ENCODE peak calls at places on chromosomes 7 and 10, in ten cellular contexts. R, E, S, V, M, J, T, D, A and Z are unnamed samples. For H3K4me1, the result is how much of the 10 kb centered on the place peaks cover.

GRCh38 chr7:142749218-142749993 is at the start of gene PRSS1:
- DNase-seq in A (no peak), T (no peak), R (no peak), D (no peak), S (no peak), V (no peak), E (no peak), J (no peak), M (no peak), Z (peak)

GRCh38 chr7:87113077-87113476 is 39.2 kb upstream of the DMTF1 start:
- DNase-seq in T (no peak), A (no peak), V (no peak), S (no peak), M (no peak), D (no peak), J (no peak), R (no peak), E (no peak), Z (no peak)

GRCh38 chr7:43698461-43699255 is 30.7 kb downstream of the COA1 start:
- DNase-seq in D (no peak), S (no peak), V (no peak), E (no peak), M (no peak), J (no peak), T (no peak), R (no peak), A (no peak), Z (no peak)

GRCh38 chr10:114045071-114045737 is 1.5 kb downstream of the ADRB1 start:
- DNase-seq in A (peak), R (peak), J (no peak), S (peak), D (peak), E (no peak), V (peak), M (no peak), T (no peak), Z (peak)

GRCh38 chr7:17900464-17900863 is 39.8 kb downstream of the SNX13 start:
- DNase-seq in T (no peak), J (no peak), E (no peak), S (peak), M (no peak), D (no peak), A (no peak), V (no peak), R (no peak), Z (no peak)

GRCh38 chr10:31304261-31304970 is 14.6 kb upstream of the ZEB1 start:
- DNase-seq in A (no peak), S (no peak), R (no peak), M (no peak), J (no peak), V (no peak), E (no peak), T (no peak), D (no peak), Z (no peak)

GRCh38 chr10:118501171-118501570 is 94.3 kb downstream of the PRLHR start:
- DNase-seq in E (no peak), R (no peak), T (no peak), M (no peak), J (no peak), A (no peak), S (no peak), V (no peak), D (no peak), Z (no peak)

GRCh38 chr10:110411047-110411410 is 86.7 kb upstream of the DUSP5 start:
- DNase-seq in T (no peak), A (no peak), M (no peak), R (no peak), D (peak), J (peak), V (no peak), E (no peak), S (no peak), Z (peak)

GRCh38 chr10:76902949-76903348 is 734.7 kb downstream of the KCNMA1 start:
- DNase-seq in V (no peak), R (peak), T (peak), D (no peak), A (no peak), M (no peak), S (no peak), J (peak), E (no peak), Z (no peak)

GRCh38 chr10:86440874-86441838 is 74.6 kb upstream of the GRID1 start:
- DNase-seq in D (no peak), R (no peak), T (no peak), M (no peak), E (no peak), S (no peak), A (no peak), V (no peak), J (peak), Z (no peak)

GRCh38 chr7:151708610-151709009 is 168.3 kb downstream of the PRKAG2 start:
- DNase-seq in T (no peak), R (no peak), J (no peak), A (no peak), E (no peak), V (no peak), M (no peak), D (no peak), S (no peak), Z (no peak)

GRCh38 chr10:112383325-112383724 is 9.4 kb downstream of the ACSL5 start:
- DNase-seq in V (peak), M (no peak), A (peak), T (peak), D (no peak), R (peak), E (no peak), S (no peak), J (no peak), Z (no peak)

GRCh38 chr10:77416327-77417135 is 221.1 kb downstream of the KCNMA1 start:
- DNase-seq in T (no peak), E (no peak), S (no peak), R (no peak), A (no peak), D (no peak), M (no peak), V (no peak), J (peak), Z (peak)

GRCh38 chr10:27153325-27153724 is 859 bp downstream of the YME1L1 start:
- DNase-seq in A (no peak), D (no peak), R (no peak), E (no peak), J (no peak), T (no peak), V (no peak), S (no peak), M (no peak), Z (no peak)

GRCh38 chr10:119165171-119166110 is at the start of gene SFXN4:
- DNase-seq in T (peak), D (peak), J (peak), S (peak), R (peak), E (peak), A (peak), M (peak), V (peak), Z (peak)

GRCh38 chr10:126939706-126940105 is 34.5 kb downstream of the DOCK1 start:
- DNase-seq in V (no peak), E (peak), M (peak), A (no peak), S (no peak), J (no peak), D (no peak), R (no peak), T (no peak), Z (no peak)

GRCh38 chr10:82564353-82565218 is 689.6 kb downstream of the NRG3 start:
- DNase-seq in V (no peak), S (no peak), A (no peak), T (no peak), E (no peak), R (no peak), J (peak), D (no peak), M (no peak), Z (no peak)

GRCh38 chr7:140591178-140591902 is 49.3 kb downstream of the DENND2A start:
- DNase-seq in J (no peak), D (no peak), T (no peak), S (no peak), R (no peak), M (no peak), E (no peak), A (no peak), V (no peak), Z (no peak)

GRCh38 chr7:134669845-134670373 is 23.3 kb downstream of the BPGM start:
- DNase-seq in S (no peak), E (no peak), V (peak), D (no peak), M (no peak), T (peak), J (peak), R (peak), A (peak), Z (peak)

GRCh38 chr10:73731588-73732375 is 12.4 kb upstream of the SEC24C start:
- DNase-seq in A (no peak), V (no peak), J (no peak), M (no peak), S (peak), R (no peak), E (no peak), T (no peak), D (no peak), Z (peak)

GRCh38 chr10:101749511-101750016 is 26.4 kb downstream of the FGF8 start:
- DNase-seq in J (no peak), R (no peak), D (no peak), M (no peak), T (peak), E (no peak), A (no peak), V (no peak), S (no peak), Z (no peak)

GRCh38 chr10:121327727-121328126 is 270.5 kb downstream of the FGFR2 start:
- DNase-seq in M (no peak), V (no peak), D (no peak), R (no peak), J (no peak), T (no peak), S (no peak), E (no peak), A (no peak), Z (no peak)

DNA sequence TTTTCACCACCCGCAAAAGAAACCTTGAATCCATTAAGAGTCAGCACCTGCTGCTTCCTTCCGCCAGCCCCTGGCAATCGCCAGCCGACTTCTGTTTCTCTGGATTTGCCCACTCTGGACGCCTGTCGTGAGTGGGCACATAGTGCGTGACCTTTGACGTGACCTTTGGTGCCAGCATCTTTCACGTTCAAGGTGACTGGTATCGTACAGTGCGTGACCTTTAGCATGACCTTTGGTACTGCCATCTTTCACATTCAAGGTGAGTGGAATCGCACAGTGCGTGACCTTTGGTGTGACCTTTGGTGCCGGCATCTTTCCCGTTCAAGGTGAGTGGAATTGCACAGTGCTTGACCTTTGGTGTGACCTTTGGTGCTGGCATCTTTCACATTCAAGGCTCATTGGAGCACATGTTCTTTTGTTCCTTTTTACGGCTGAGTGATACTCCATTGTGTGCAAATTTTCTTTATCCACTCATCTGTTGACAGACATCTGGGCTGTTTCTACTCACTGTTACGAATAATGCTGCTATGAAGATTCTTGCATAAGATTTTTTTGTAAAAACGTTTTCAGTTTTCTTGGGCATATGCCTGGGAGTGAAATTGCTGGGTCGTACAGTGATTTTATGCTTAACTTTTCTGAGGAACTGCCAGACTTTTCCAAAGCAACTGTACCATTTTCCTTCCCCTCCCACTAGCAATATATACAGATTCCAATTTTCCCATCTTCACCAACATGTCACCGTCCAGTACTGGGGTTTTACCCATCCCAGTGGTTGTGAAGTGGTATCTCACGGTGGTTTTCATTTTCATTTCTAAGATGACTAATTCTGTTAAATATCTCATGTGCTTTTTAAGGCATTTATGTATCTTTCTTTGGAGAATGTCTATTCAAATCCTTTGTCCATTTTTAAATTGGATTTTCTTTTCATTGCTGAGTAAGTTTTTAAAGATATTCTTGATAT is 145.3 kb downstream of the DIP2C start:
- DNase-seq in S (no peak), V (peak), D (peak), R (no peak), A (no peak), M (no peak), E (peak), J (no peak), T (no peak), Z (peak)
- TF ChIP-seq POLR2A in S (no peak), V (no peak), D (no peak), R (no peak), A (no peak), M (no peak), E (no peak), J (no peak), T (no peak), Z (no peak)

DNA sequence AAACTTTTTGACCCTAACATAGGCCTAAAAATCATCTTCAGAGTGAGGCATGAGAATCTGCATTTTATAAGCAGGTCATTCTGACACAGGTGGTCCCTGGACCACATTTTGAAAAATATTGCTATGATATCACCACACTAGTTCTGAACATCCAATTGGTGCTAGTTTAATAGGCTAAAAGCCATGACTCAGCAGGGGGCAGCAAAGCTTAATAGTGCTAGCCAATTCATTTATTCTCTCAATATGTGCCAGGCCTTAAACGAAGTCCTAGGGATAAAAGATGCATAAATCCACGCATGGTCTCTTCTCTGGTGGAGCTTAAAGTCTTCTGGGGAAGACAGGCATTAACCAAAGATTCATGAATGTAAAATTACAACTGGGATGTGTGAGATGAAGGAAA is 10.2 kb upstream of the SLC25A28 start:
- DNase-seq in J (peak), A (peak), V (no peak), R (peak), E (no peak), M (no peak), T (peak), S (no peak), D (no peak), Z (peak)
- TF ChIP-seq CTCF in J (peak), A (peak), V (peak), R (peak), E (no peak), M (no peak), T (peak), S (peak), D (peak), Z (peak)

DNA sequence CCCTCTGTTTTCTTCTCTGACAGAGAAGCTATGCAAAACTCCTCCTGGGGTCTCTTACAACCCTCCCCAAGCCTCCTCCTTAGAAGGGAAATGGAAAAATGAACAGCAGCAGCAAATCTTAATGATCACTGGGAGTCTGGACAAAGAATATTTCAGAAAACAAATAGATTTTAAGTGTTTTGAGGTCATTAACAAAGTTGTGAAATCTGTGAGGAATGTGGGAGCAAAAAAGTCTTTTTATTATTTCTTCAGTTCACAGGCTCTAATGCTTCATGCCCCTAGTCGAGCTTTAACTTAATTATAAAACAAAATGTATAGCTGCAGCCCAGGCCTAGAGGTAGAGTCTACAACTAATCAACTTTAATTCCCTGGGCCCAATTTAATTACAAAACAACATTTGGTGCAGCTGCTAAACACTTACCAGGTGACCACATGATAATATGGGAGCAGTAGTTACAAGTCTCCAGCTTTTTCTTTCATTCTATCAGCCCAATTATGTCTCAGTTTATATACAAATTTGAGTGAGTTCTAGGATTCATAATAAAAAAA is 293.2 kb downstream of the THSD7A start:
- DNase-seq in R (no peak), D (no peak), V (no peak), E (no peak), S (no peak), A (no peak), T (no peak), J (no peak), M (no peak), Z (no peak)
- H3K4me1 ChIP-seq in R (under half), D (under half), V (under half), E (under half), S (under half), A (under half), T (under half), J (under half), M (under half), Z (under half)

GRCh38 chr7:149125864-149126661 is at the start of gene ZNF425:
- DNase-seq in M (peak), E (peak), R (peak), V (peak), D (peak), A (peak), T (peak), J (peak), S (peak), Z (peak)
- TF ChIP-seq POLR2A in M (peak), E (peak), R (peak), V (peak), D (peak), A (peak), T (peak), J (peak), S (peak), Z (peak)

DNA sequence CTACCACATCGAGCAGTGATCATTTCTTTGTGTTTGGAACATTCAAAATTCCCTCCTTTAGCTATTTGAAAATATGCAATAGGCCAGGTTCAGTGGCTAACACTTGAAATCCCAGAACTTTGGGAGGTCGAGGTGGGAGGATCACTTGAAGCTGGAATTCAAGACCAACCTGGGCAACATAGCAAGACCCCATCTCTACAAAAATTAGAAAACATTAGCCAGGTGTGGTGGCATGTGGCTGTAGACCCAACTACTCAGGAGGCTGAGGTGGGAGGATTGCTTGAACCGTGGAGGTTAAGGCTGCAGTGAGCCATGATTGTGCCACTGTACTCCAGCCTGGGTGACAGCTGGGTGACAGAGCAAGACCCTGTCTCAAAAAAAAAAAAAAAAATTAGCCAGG is 15.3 kb upstream of the EXOC4 start:
- DNase-seq in A (no peak), T (no peak), V (no peak), R (no peak), S (no peak), M (no peak), E (no peak), J (no peak), D (no peak), Z (no peak)
- TF ChIP-seq CTCF in A (no peak), T (no peak), V (no peak), R (no peak), S (no peak), M (no peak), E (no peak), J (no peak), D (no peak), Z (no peak)

GRCh38 chr7:55105952-55106351 is 87.1 kb downstream of the EGFR start:
- DNase-seq in D (no peak), M (no peak), V (no peak), R (no peak), E (no peak), S (no peak), T (no peak), A (no peak), J (no peak), Z (no peak)
- H3K4me1 ChIP-seq in D (half or more), M (half or more), V (under half), R (under half), E (under half), S (under half), T (under half), A (under half), J (half or more), Z (under half)

GRCh38 chr10:5965266-5965665 is 12.1 kb downstream of the IL15RA start:
- DNase-seq in V (peak), E (peak), S (no peak), T (no peak), R (no peak), A (peak), M (peak), D (peak), J (no peak), Z (peak)
- TF ChIP-seq POLR2A in V (no peak), E (no peak), S (no peak), T (no peak), R (no peak), A (no peak), M (no peak), D (no peak), J (no peak), Z (no peak)

DNA sequence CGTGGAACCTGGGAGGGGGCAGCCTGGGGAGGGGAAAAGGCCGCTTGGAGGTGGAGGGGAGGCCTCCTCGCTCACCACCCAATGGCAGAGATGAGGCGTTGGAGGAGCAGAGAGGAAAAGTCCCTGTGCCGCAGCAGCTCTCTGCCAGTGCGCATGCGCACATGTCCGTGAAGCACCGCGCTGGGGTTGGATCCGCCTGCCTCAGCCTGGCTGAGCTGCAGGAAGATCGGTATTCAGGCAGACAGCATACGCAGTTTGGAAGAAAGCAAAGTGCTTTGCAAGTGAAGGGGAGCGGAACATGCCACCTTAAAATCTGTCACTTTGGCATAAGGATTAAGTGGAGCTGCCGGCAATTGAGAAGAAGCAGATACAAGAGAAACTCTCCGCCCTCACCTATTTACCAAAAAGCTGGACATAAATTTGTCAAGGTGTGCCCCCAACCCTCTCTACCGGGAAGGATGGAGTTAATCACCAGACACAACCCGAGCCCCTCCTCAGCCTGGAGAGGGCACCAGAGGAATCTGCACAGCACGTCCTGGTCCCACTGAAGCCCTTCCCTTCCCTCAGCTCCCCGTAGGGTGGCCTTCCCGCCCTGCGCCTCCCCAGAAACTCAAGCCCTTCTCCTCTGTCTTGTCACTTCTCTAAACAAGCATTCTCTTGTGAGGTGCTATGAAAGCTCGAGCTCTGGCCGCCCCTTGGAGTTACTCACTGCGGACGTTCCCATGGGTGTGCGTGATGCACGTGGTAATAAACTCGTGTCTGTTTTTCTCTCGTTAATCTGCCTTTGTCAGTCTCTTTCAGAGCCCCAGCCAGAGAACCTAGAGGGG is 32.2 kb upstream of the TMEM72 start:
- DNase-seq in J (peak), T (peak), S (peak), V (peak), M (peak), E (peak), R (peak), D (peak), A (peak), Z (peak)
- TF ChIP-seq CTCF in J (no peak), T (no peak), S (no peak), V (no peak), M (no peak), E (no peak), R (no peak), D (no peak), A (no peak), Z (no peak)

GRCh38 chr7:23529262-23529859 is 2.4 kb downstream of the TRA2A start:
- DNase-seq in S (no peak), V (no peak), D (no peak), T (peak), M (no peak), A (no peak), E (no peak), R (no peak), J (no peak), Z (no peak)

GRCh38 chr7:23524473-23524872 is 7.3 kb downstream of the TRA2A start:
- DNase-seq in M (no peak), E (no peak), T (no peak), A (no peak), R (no peak), J (no peak), D (no peak), S (no peak), V (no peak), Z (no peak)

GRCh38 chr7:23520582-23520981 is 11.2 kb downstream of the TRA2A start:
- DNase-seq in S (no peak), D (no peak), V (no peak), M (no peak), J (peak), E (no peak), R (no peak), A (no peak), T (peak), Z (no peak)

GRCh38 chr7:23523486-23524075 is 8.2 kb downstream of the TRA2A start:
- DNase-seq in S (no peak), A (no peak), E (no peak), V (no peak), J (no peak), D (no peak), R (no peak), T (no peak), M (no peak), Z (no peak)
- H3K4me1 ChIP-seq in S (half or more), A (under half), E (under half), V (under half), J (under half), D (half or more), R (under half), T (under half), M (under half), Z (half or more)